ENCODE peak calls at places on chromosome 13, in six cellular contexts. C is GM12878; A is uterus; L is tibial artery; B is heart right ventricle; Y is CD4-positive, CD25-positive, alpha-beta regulatory T cell. J is an unnamed sample. For H3K27me3, the result is how much of the 10 kb centered on the place peaks cover.

GRCh38 chr13:47964863-47965262 is 36.2 kb downstream of the SUCLA2 start:
- DNase-seq in L (no peak), A (no peak), C (no peak), Y (no peak), B (no peak), J (no peak)

GRCh38 chr13:44198826-44199225 is 174.8 kb upstream of the SERP2 start:
- DNase-seq in C (no peak), Y (no peak), A (no peak), L (no peak), B (no peak), J (no peak)

GRCh38 chr13:77139311-77139710 is 112.4 kb upstream of the FBXL3 start:
- DNase-seq in A (no peak), B (no peak), L (no peak), C (no peak), Y (no peak), J (no peak)

GRCh38 chr13:20828540-20829364 is 55.0 kb upstream of the EEF1AKMT1 start:
- DNase-seq in A (no peak), Y (peak), C (peak), L (no peak), B (peak), J (no peak)

GRCh38 chr13:40672310-40673060 is 6.0 kb upstream of the FOXO1 start:
- DNase-seq in C (no peak), L (no peak), Y (no peak), A (no peak), B (no peak), J (no peak)

GRCh38 chr13:88022826-88023225 is 351.7 kb downstream of the SLITRK5 start:
- DNase-seq in L (no peak), Y (no peak), C (no peak), A (no peak), B (no peak), J (no peak)

GRCh38 chr13:92307752-92308151 is 909.3 kb downstream of the GPC5 start:
- DNase-seq in L (no peak), B (no peak), Y (no peak), C (no peak), A (no peak), J (no peak)

GRCh38 chr13:58999851-59000250 is 1163.9 kb downstream of the DIAPH3 start:
- DNase-seq in B (no peak), L (no peak), C (no peak), A (no peak), Y (no peak), J (no peak)

GRCh38 chr13:50512602-50513527 is 330.6 kb downstream of the DLEU7 start:
- DNase-seq in B (peak), L (peak), A (peak), C (no peak), Y (peak), J (peak)

GRCh38 chr13:45278096-45278645 is 62.8 kb downstream of the TPT1 start:
- DNase-seq in B (no peak), C (no peak), A (no peak), Y (no peak), L (no peak), J (no peak)

GRCh38 chr13:42819712-42820111 is 38.3 kb downstream of the FAM216B start:
- DNase-seq in B (no peak), L (no peak), A (no peak), C (no peak), Y (no peak), J (no peak)

GRCh38 chr13:77448689-77449088 is 86.8 kb upstream of the SCEL start:
- DNase-seq in L (no peak), A (no peak), B (no peak), Y (no peak), C (no peak), J (no peak)

GRCh38 chr13:97945792-97946419 is 7.6 kb upstream of the IPO5 start:
- DNase-seq in B (no peak), A (no peak), C (no peak), L (no peak), Y (no peak), J (no peak)

GRCh38 chr13:20983386-20983785 is 78.0 kb downstream of the LATS2 start:
- DNase-seq in B (no peak), C (no peak), L (no peak), A (no peak), Y (no peak), J (no peak)

GRCh38 chr13:46367622-46368327 is 19.3 kb downstream of the RUBCNL start:
- DNase-seq in Y (no peak), B (no peak), C (no peak), L (no peak), A (no peak), J (no peak)

GRCh38 chr13:83223546-83223945 is 658.7 kb downstream of the SLITRK1 start:
- DNase-seq in Y (no peak), L (no peak), B (no peak), A (no peak), C (no peak), J (no peak)

GRCh38 chr13:93755341-93755740 is 528.7 kb downstream of the GPC6 start:
- DNase-seq in L (no peak), C (no peak), Y (no peak), B (no peak), A (no peak), J (no peak)

GRCh38 chr13:104757712-104758111 is 1691.5 kb upstream of the SLC10A2 start:
- DNase-seq in L (no peak), B (no peak), A (no peak), Y (no peak), C (no peak), J (no peak)

GRCh38 chr13:80168089-80168850 is 172.7 kb downstream of the SPRY2 start:
- DNase-seq in B (no peak), A (no peak), C (no peak), Y (no peak), L (no peak), J (no peak)

GRCh38 chr13:26961890-26962615 is 201.5 kb upstream of the GPR12 start:
- DNase-seq in A (no peak), B (no peak), L (no peak), Y (no peak), C (no peak), J (no peak)

GRCh38 chr13:20558982-20559381 is 8.0 kb upstream of the IFT88 start:
- DNase-seq in Y (no peak), A (no peak), L (no peak), C (no peak), B (no peak), J (no peak)

DNA sequence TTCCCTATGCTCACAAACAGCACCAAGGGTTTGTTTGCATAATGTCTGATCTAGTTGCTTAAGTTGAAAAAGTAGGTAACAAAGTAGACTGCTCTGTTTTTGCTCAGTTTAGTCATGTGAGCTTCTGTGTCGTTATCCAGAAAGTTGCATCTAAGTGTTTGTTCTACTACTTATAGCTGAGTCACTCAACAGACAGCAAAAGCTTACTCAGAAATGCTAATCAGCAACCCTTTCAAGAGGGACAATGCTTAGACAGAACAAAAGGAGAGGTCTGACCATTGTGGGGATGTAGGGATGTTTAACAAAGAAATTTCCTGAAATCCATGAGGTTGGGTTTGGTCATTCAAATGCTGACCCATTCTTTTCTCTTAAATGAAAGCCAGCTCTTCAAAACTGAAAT is 106.4 kb downstream of the ATP8A2 start:
- DNase-seq in C (no peak), L (no peak), Y (no peak), A (no peak), B (no peak), J (no peak)
- H3K27ac ChIP-seq in C (no peak), L (no peak), Y (no peak), A (no peak), B (no peak), J (no peak)

GRCh38 chr13:28012896-28013295 is 24.4 kb upstream of the URAD start:
- DNase-seq in L (no peak), C (peak), A (no peak), B (no peak), Y (no peak), J (no peak)
- H3K27me3 ChIP-seq in L (under half), C (under half), A (under half), B (under half), Y (under half), J (under half)

GRCh38 chr13:51539887-51540286 is 44.4 kb upstream of the WDFY2 start:
- DNase-seq in A (no peak), L (no peak), B (no peak), Y (no peak), C (no peak), J (no peak)
- H3K4me3 ChIP-seq in A (no peak), L (no peak), B (no peak), Y (no peak), C (no peak), J (no peak)

DNA sequence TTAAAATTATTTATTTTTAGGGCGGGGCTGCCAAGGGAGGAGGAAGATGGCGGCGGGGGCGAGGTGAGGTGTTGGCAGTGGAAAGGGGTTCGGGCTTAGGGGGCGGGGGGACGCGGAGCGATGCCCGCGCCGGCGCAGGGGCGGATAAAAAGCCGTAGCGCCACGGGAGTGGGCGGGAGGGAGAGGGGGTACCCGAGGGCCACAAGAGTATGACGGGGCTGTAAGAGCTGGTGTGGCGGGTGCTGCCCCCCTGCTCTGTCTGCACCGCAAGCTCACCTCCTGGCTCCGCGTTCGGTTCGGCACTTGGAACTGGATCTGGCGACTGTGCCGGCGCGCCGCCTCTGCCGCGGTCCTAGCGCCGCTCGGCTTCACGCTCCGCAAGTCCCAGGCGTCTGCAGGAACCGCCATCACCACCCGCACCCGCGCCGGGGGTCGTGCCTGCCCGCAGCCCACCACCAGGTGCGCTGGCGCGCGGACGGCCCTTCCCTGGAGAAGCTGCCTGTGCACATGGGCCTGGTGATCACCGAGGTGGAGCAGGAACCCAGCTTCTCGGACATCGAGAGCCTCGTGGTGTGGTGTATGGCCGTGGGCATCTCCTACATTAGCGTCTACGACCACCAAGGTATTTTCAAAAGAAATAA is 265.2 kb upstream of the SGCG start:
- DNase-seq in C (no peak), L (no peak), A (peak), B (no peak), Y (no peak), J (no peak)
- H3K27ac ChIP-seq in C (no peak), L (no peak), A (peak), B (no peak), Y (no peak), J (no peak)

GRCh38 chr13:113623491-113624234 is 34.3 kb downstream of the ATP4B start:
- DNase-seq in B (no peak), A (no peak), Y (no peak), L (no peak), C (no peak), J (peak)
- H3K27me3 ChIP-seq in B (under half), A (under half), Y (under half), L (under half), C (under half), J (under half)

DNA sequence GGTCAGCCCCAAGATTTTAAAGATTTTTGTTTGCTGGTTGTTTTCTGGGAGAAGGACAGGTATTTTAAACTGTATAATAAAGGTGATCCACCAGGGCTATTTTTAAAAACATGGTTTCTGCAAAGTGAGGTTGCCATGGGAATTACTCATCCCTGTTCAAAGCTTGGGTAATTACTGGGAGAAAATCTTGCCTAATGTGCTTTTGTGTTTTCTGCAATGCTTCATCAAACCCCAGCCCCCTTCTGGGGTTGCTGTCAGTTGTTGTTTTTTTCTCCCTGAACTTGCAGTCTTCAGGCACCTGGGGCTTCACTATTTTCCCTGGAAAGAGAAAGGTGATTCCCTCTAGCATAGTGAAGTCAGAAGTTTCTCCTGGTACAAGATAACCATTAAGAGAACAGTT is 277.2 kb downstream of the NALCN start:
- DNase-seq in B (no peak), Y (no peak), A (no peak), L (no peak), C (no peak), J (no peak)
- H3K4me3 ChIP-seq in B (no peak), Y (no peak), A (no peak), L (no peak), C (no peak), J (no peak)

DNA sequence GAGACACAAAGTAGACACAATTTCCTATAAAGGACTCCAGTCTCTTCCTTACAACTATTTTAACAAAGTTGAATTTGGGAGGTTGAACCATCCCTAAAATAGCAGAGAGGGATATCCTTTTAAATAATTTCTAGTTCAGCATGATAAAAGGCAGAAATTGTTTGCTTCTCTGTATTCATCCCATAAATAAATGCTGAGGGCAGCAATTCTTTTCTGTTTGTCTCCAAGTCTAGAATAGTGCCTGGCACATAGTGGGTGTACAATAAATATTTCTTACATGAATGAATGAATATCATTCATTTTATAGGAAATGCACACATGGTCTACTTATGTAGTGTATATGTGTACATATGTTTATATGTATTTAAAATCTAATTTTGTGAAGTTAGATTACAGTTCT is 12.3 kb downstream of the COL4A1 start:
- DNase-seq in B (no peak), Y (no peak), A (no peak), L (no peak), C (no peak), J (no peak)
- H3K27ac ChIP-seq in B (no peak), Y (no peak), A (no peak), L (peak), C (no peak), J (peak)

DNA sequence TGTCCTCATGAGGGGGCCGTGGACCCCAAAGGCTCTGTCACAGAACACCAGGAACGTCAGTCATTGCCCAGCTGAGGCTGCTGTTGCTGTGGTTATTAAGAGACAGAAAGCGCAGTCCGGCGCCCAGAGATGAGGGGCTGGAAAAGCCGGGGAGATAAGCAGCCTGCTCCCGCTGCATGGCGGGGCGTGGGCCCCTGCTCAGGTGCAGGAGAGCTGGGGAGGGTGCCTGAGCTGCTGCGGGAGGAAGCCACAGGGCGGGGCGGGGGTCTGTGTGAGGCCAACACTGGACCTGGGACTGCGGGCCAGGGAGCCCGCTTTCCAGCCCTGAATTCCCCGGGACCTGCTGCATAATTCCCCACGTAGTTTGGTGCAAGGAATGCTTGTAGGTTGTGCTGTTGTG is 11.3 kb downstream of the SOX1 start:
- DNase-seq in C (no peak), A (no peak), B (no peak), Y (no peak), L (peak), J (no peak)
- H3K27me3 ChIP-seq in C (under half), A (under half), B (half or more), Y (under half), L (half or more), J (under half)

J was measured in spleen.